ENCODE peak calls at places on chromosomes 1 and 21, in seven cellular contexts. A is CD8-positive, alpha-beta T cell; D is mesenteric fat pad; B is mesendoderm; I is NCI-H510A treated with DMSO at 0.1 percent for 48 hours; K is ACHN; P is NCI-H2171 treated with DMSO at 0.1 percent for 48 hours. H is an unnamed sample.

GRCh38 chr1:9867408-9868243 is 42.4 kb downstream of the CTNNBIP1 start:
- DNase-seq in P (peak), I (peak), B (peak), K (peak), D (no peak), A (peak), H (no peak)

GRCh38 chr1:25467193-25467592 is 36.5 kb downstream of the MACO1 start:
- DNase-seq in A (no peak), I (no peak), D (no peak), K (no peak), P (no peak), B (no peak), H (no peak)

GRCh38 chr1:3175486-3175885 is 106.5 kb downstream of the PRDM16 start:
- DNase-seq in P (no peak), K (no peak), A (no peak), D (no peak), B (no peak), I (no peak), H (no peak)

GRCh38 chr21:28943631-28944030 is 49.0 kb downstream of the LTN1 start:
- DNase-seq in B (no peak), I (no peak), P (no peak), K (peak), D (no peak), A (no peak), H (no peak)

GRCh38 chr1:14561014-14561693 is 37.3 kb upstream of the KAZN start:
- DNase-seq in I (no peak), K (no peak), P (no peak), A (no peak), D (no peak), B (no peak), H (no peak)

GRCh38 chr1:208866351-208866750 is 622.2 kb upstream of the PLXNA2 start:
- DNase-seq in K (no peak), D (no peak), B (no peak), I (no peak), A (no peak), P (no peak), H (peak)

GRCh38 chr1:27382950-27383627 is at the start of gene CD164L2:
- DNase-seq in P (peak), A (peak), I (no peak), B (peak), K (no peak), D (no peak), H (no peak)

GRCh38 chr1:49016030-49016991 is 239.6 kb upstream of the BEND5 start:
- DNase-seq in K (no peak), D (no peak), B (peak), P (peak), I (no peak), A (no peak), H (peak)

GRCh38 chr1:168698453-168698852 is 30.6 kb downstream of the DPT start:
- DNase-seq in A (no peak), B (no peak), D (no peak), K (no peak), P (no peak), I (no peak), H (no peak)

GRCh38 chr21:33289199-33289819 is 23.1 kb downstream of the IL10RB start:
- DNase-seq in K (no peak), B (peak), D (peak), P (no peak), A (no peak), I (no peak), H (no peak)

GRCh38 chr1:90122679-90123340 is 127.9 kb downstream of the ZNF326 start:
- DNase-seq in B (no peak), I (no peak), D (no peak), K (no peak), P (peak), A (no peak), H (peak)

GRCh38 chr1:182602945-182603645 is 1.1 kb downstream of the RGS16 start:
- DNase-seq in P (no peak), B (no peak), A (no peak), K (no peak), D (no peak), I (no peak), H (no peak)

H was measured in NCI-H524 treated with DMSO at 0.1 percent for 48 hours.